ENCODE peak calls at places on chromosomes 12 and 14, in four cellular contexts. B is upper lobe of left lung, L is left lung, Q is heart left ventricle. Z is an unnamed sample. For H3K4me1, the result is how much of the 10 kb centered on the place peaks cover.

GRCh38 chr12:68020699-68021098 is 31.5 kb downstream of the IFNG-AS1 start:
- ATAC-seq in Q (no peak), L (no peak), B (no peak), Z (no peak)

GRCh38 chr12:9404469-9405260 is 196.5 kb upstream of the PZP start:
- ATAC-seq in B (no peak), L (no peak), Q (no peak), Z (peak)

GRCh38 chr12:32257695-32258496 is 141.5 kb upstream of the FGD4 start:
- ATAC-seq in L (no peak), B (no peak), Q (no peak), Z (no peak)

GRCh38 chr12:62978768-62979167 is 43.8 kb upstream of the PPM1H start:
- ATAC-seq in B (no peak), Q (no peak), L (no peak), Z (no peak)

GRCh38 chr12:47938594-47938993 is 24.8 kb upstream of the TMEM106C start:
- ATAC-seq in B (no peak), Q (no peak), L (no peak), Z (no peak)

GRCh38 chr12:98719515-98720504 is 74.7 kb downstream of the APAF1 start:
- ATAC-seq in Q (no peak), L (no peak), B (no peak), Z (no peak)

GRCh38 chr12:49138587-49138986 is 7.4 kb upstream of the TUBA1B start:
- ATAC-seq in L (no peak), Q (no peak), B (no peak), Z (no peak)

GRCh38 chr14:100747021-100747586 is 20.4 kb downstream of the DLK1 start:
- ATAC-seq in B (peak), Q (no peak), L (peak), Z (peak)

GRCh38 chr14:89165189-89165809 is 251.7 kb downstream of the FOXN3 start:
- ATAC-seq in Q (peak), B (peak), L (peak), Z (peak)

GRCh38 chr12:55728185-55728931 is 451 bp downstream of the CD63 start:
- ATAC-seq in L (peak), Q (peak), B (peak), Z (peak)

GRCh38 chr14:50521912-50522341 is 10.4 kb downstream of the MAP4K5 start:
- ATAC-seq in L (peak), B (no peak), Q (no peak), Z (no peak)

GRCh38 chr12:120119395-120119973 is 2.9 kb upstream of the RAB35 start:
- ATAC-seq in L (no peak), B (no peak), Q (no peak), Z (no peak)
- H3K4me1 ChIP-seq in L (half or more), B (under half), Q (under half), Z (under half)

DNA sequence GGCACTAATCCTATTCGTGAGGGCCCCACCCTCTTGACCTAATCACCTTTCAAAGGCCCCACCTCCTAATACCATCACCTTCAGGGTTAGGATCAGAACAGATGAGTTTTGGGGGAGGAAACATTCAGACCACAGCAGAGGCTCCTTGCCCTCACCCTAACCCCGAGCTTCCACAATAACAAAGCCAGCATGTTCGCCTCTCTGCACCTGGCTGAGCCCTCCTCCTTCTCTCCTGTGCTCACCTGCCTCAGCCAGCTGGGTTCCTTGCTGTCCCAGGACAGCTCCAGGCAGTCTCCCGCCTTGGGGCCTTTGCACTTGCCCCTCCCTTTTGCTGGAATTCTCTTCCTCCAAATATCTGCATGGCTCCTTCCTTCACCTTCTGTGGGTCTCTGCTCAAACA is 9.7 kb upstream of the RAN start:
- ATAC-seq in B (no peak), L (no peak), Q (no peak), Z (no peak)
- H3K4me3 ChIP-seq in B (no peak), L (no peak), Q (no peak), Z (no peak)

DNA sequence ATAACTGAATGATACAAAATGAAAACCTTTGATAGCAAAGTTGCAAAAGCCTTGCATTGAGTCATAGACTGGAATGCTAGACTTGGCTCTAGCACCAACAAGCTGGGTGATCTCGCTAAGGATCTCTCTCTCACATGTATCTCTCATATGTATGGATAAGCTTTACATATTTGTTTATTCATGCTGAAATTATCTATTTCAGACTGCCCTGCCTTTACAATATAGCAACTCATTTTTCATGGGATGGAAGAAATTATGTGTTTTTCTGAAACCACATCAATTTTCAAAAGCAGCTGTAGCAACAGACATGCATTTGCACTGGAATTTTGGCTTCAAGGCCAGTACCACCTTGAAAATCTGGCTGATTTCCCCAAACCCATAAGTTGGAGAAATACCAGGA is 11.4 kb downstream of the RERG start:
- ATAC-seq in Q (no peak), L (peak), B (no peak), Z (peak)
- H3K4me1 ChIP-seq in Q (under half), L (under half), B (under half), Z (under half)

GRCh38 chr14:62939970-62940369 is 105.3 kb downstream of the KCNH5 start:
- ATAC-seq in L (no peak), B (no peak), Q (no peak), Z (no peak)
- H3K4me3 ChIP-seq in L (no peak), B (no peak), Q (no peak), Z (no peak)

GRCh38 chr14:76998777-76999366 is 29.6 kb downstream of the IRF2BPL start:
- ATAC-seq in Q (no peak), L (peak), B (peak), Z (no peak)

GRCh38 chr14:77000340-77001235 is 27.9 kb downstream of the IRF2BPL start:
- ATAC-seq in B (no peak), L (peak), Q (peak), Z (peak)

GRCh38 chr14:76996563-76997146 is 31.9 kb downstream of the IRF2BPL start:
- ATAC-seq in L (no peak), Q (no peak), B (no peak), Z (no peak)

GRCh38 chr14:76995279-76996035 is 33.1 kb downstream of the IRF2BPL start:
- ATAC-seq in B (no peak), Q (no peak), L (peak), Z (no peak)

GRCh38 chr14:76997257-76997970 is 31.1 kb downstream of the IRF2BPL start:
- ATAC-seq in L (no peak), Q (no peak), B (no peak), Z (no peak)
- H3K4me1 ChIP-seq in L (under half), Q (under half), B (under half), Z (under half)

GRCh38 chr14:69819607-69820006 is 22.6 kb upstream of the SLC10A1 start:
- ATAC-seq in B (no peak), L (no peak), Q (no peak), Z (no peak)
- H3K4me3 ChIP-seq in B (no peak), L (no peak), Q (no peak), Z (no peak)

Z was measured in gastroesophageal sphincter.